ENCODE peak calls at places on chromosomes 3 and 15, in eight cellular contexts. A, K, G, S, X, D, R and O are unnamed samples.

GRCh38 chr3:51620543-51620942 is 50.5 kb upstream of the TEX264 start:
- DNase-seq in A (no peak), K (peak), G (peak), S (no peak), X (no peak), D (no peak), R (no peak), O (no peak)

GRCh38 chr3:148924572-148924971 is 59.5 kb downstream of the CPA3 start:
- DNase-seq in A (no peak), K (peak), G (peak), S (no peak), X (no peak), D (no peak), R (no peak), O (no peak)

GRCh38 chr15:47787875-47788274 is 70.6 kb downstream of the SEMA6D start:
- DNase-seq in A (no peak), K (no peak), G (no peak), S (no peak), X (no peak), D (no peak), R (no peak), O (no peak)

GRCh38 chr15:93029613-93030429 is 59.2 kb downstream of the RGMA start:
- DNase-seq in A (no peak), K (peak), G (peak), S (no peak), X (no peak), D (no peak), R (peak), O (peak)

GRCh38 chr3:52314495-52314894 is 1.6 kb upstream of the DNAH1 start:
- DNase-seq in A (no peak), K (peak), G (peak), S (no peak), X (no peak), D (no peak), R (no peak), O (no peak)

GRCh38 chr15:98257290-98257689 is 296.8 kb downstream of the ARRDC4 start:
- DNase-seq in A (no peak), K (no peak), G (no peak), S (no peak), X (no peak), D (no peak), R (no peak), O (no peak)

GRCh38 chr3:124804875-124805274 is 74.6 kb downstream of the UMPS start:
- DNase-seq in A (no peak), K (no peak), G (no peak), S (no peak), X (no peak), D (no peak), R (no peak), O (no peak)

GRCh38 chr3:112407214-112407887 is 74.4 kb downstream of the CD200 start:
- DNase-seq in A (no peak), K (no peak), G (no peak), S (no peak), X (no peak), D (peak), R (no peak), O (no peak)

GRCh38 chr3:50503504-50503903 is at the start of gene CACNA2D2:
- DNase-seq in A (no peak), K (no peak), G (no peak), S (peak), X (peak), D (no peak), R (no peak), O (no peak)

GRCh38 chr15:48467801-48468200 is 136.6 kb downstream of the DUT start:
- DNase-seq in A (no peak), K (no peak), G (no peak), S (no peak), X (no peak), D (no peak), R (no peak), O (no peak)

GRCh38 chr15:75723171-75723846 is 10.7 kb upstream of the CSPG4 start:
- DNase-seq in A (no peak), K (no peak), G (no peak), S (no peak), X (no peak), D (no peak), R (no peak), O (no peak)

GRCh38 chr3:127184870-127185216 is 8.1 kb upstream of the PRR23E start:
- DNase-seq in A (no peak), K (no peak), G (no peak), S (peak), X (no peak), D (no peak), R (no peak), O (peak)

GRCh38 chr15:57651445-57651844 is 55.1 kb upstream of the POLR2M start:
- DNase-seq in A (no peak), K (no peak), G (no peak), S (no peak), X (no peak), D (no peak), R (no peak), O (no peak)

GRCh38 chr3:99505646-99506269 is 132.6 kb upstream of the COL8A1 start:
- DNase-seq in A (no peak), K (peak), G (peak), S (no peak), X (no peak), D (peak), R (peak), O (peak)

GRCh38 chr3:42539871-42540714 is 37.6 kb downstream of the VIPR1 start:
- DNase-seq in A (peak), K (peak), G (peak), S (peak), X (peak), D (no peak), R (peak), O (peak)

GRCh38 chr15:66145242-66146182 is 108.0 kb downstream of the MEGF11 start:
- DNase-seq in A (no peak), K (no peak), G (no peak), S (no peak), X (no peak), D (no peak), R (no peak), O (no peak)

GRCh38 chr3:101781166-101781565 is 2.2 kb downstream of the NXPE3 start:
- DNase-seq in A (no peak), K (peak), G (peak), S (no peak), X (no peak), D (no peak), R (no peak), O (no peak)

GRCh38 chr3:29759443-29760033 is 478.7 kb downstream of the RBMS3 start:
- DNase-seq in A (no peak), K (peak), G (peak), S (no peak), X (no peak), D (no peak), R (peak), O (no peak)

GRCh38 chr3:59273976-59274375 is 224.2 kb upstream of the CFAP20DC start:
- DNase-seq in A (no peak), K (peak), G (peak), S (no peak), X (no peak), D (no peak), R (no peak), O (no peak)

GRCh38 chr3:113507501-113508067 is 7.4 kb downstream of the SPICE1 start:
- DNase-seq in A (no peak), K (no peak), G (no peak), S (no peak), X (no peak), D (no peak), R (no peak), O (no peak)

GRCh38 chr15:69414702-69415161 is 583 bp downstream of the KIF23 start:
- DNase-seq in A (peak), K (peak), G (peak), S (no peak), X (no peak), D (no peak), R (peak), O (peak)

GRCh38 chr15:87873501-87873900 is 383.0 kb downstream of the NTRK3 start:
- DNase-seq in A (no peak), K (no peak), G (peak), S (no peak), X (no peak), D (no peak), R (peak), O (no peak)

GRCh38 chr15:29835301-29835700 is 13.0 kb upstream of the TJP1 start:
- DNase-seq in A (no peak), K (no peak), G (peak), S (no peak), X (no peak), D (no peak), R (peak), O (no peak)

GRCh38 chr3:172557515-172558220 is 34.4 kb upstream of the TNFSF10 start:
- DNase-seq in A (no peak), K (peak), G (peak), S (no peak), X (no peak), D (no peak), R (peak), O (no peak)

GRCh38 chr15:69034352-69034751 is 19.9 kb downstream of the NOX5 start:
- DNase-seq in A (no peak), K (peak), G (peak), S (no peak), X (no peak), D (no peak), R (peak), O (no peak)

GRCh38 chr3:196546537-196546936 is 21.8 kb downstream of the WDR53 start:
- DNase-seq in A (no peak), K (no peak), G (no peak), S (no peak), X (no peak), D (no peak), R (no peak), O (no peak)

GRCh38 chr3:159775372-159775961 is 213.2 kb upstream of the IL12A start:
- DNase-seq in A (no peak), K (peak), G (peak), S (no peak), X (no peak), D (no peak), R (peak), O (no peak)

GRCh38 chr3:71176366-71176765 is 407.2 kb downstream of the FOXP1 start:
- DNase-seq in A (peak), K (no peak), G (no peak), S (no peak), X (no peak), D (no peak), R (no peak), O (no peak)
- TF ChIP-seq CTCF in A (no peak), K (no peak), G (no peak), S (no peak), X (no peak), D (no peak), R (no peak), O (no peak)

GRCh38 chr3:31687020-31687802 is 154.5 kb downstream of the STT3B start:
- DNase-seq in A (no peak), K (no peak), G (no peak), S (no peak), X (peak), D (no peak), R (no peak), O (no peak)
- TF ChIP-seq CTCF in A (peak), K (no peak), G (no peak), S (peak), X (no peak), D (no peak), R (no peak), O (no peak)

DNA sequence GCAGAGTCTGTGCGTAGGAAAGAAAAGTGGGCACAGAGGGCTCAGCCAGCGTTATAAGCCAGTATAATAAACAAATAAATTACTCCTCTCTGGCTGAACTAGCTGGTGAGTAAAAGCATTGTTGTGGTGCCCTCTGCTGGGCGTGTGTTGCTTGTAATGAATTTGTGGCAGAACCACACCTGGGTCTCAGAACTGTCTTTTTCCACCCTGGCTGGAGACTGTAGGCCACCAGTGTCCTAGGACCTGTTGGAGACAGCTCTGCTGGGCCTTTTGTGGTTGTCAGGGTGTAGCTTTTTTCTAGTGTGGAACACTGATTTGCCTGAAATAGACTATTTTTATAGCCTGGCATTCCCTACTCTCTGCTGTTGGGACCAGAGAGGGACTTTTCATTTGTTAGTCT is 130.5 kb upstream of the EIF1B start:
- DNase-seq in A (peak), K (peak), G (peak), S (peak), X (peak), D (no peak), R (peak), O (peak)
- TF ChIP-seq CTCF in A (peak), K (peak), G (peak), S (peak), X (peak), D (peak), R (peak), O (peak)

DNA sequence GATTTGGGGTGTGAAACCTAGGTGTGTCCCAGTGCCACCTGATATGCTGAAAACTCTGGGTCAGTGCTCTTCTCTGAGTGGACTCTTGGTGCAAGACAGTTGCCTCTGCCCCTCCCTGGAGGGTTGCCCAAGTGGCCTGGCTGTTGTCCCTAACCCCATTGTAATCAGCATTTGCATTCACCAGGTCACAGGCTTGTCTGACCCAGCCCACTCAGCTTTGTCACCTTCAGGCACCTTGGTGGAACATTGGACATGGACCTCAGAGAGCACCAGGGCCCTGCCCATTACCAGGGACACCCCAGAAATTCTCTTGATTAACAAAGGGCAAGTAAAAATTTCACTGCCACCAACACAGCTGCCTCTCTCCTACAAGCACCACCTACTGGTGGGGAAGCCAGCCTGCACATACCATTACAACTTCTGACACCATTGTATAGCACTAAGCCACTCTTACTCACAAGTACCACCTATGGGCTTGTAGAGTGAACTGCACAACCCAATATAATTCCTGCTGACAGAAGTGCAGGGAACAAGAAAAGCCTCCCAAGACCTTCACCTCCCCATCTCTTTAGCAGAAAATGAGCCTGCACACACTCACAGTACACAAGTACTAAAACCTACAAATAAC is 324.6 kb downstream of the EPHA6 start:
- DNase-seq in A (peak), K (peak), G (no peak), S (no peak), X (no peak), D (no peak), R (peak), O (no peak)
- TF ChIP-seq CTCF in A (peak), K (no peak), G (no peak), S (no peak), X (no peak), D (peak), R (peak), O (no peak)

GRCh38 chr3:77065750-77066149 is 25.9 kb downstream of the ROBO2 start:
- DNase-seq in A (no peak), K (no peak), G (no peak), S (no peak), X (no peak), D (no peak), R (no peak), O (no peak)

GRCh38 chr3:77071806-77072205 is 31.9 kb downstream of the ROBO2 start:
- DNase-seq in A (no peak), K (no peak), G (no peak), S (no peak), X (no peak), D (no peak), R (no peak), O (no peak)

GRCh38 chr3:77068808-77069207 is 28.9 kb downstream of the ROBO2 start:
- DNase-seq in A (no peak), K (no peak), G (no peak), S (no peak), X (no peak), D (no peak), R (no peak), O (no peak)

GRCh38 chr3:77071364-77071763 is 31.5 kb downstream of the ROBO2 start:
- DNase-seq in A (no peak), K (no peak), G (no peak), S (no peak), X (no peak), D (no peak), R (no peak), O (no peak)

DNA sequence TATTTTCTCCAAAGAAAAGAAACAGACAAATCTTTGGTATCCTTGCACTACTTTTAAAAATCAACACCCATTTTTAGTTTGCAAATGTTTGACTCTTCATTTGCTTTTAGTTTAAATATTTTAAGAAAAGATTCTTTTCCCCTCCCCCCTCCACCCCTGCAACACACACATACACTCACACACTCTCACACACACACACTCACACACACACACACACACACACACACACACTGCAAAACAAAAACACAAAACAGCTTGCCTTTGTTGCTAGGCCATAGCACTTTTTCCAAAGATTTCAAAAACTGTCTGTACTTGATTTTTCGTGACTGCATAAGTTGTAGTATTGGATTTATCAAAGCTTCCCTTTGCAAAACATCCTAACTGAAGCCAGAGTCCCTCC is 26.9 kb downstream of the ROBO2 start:
- DNase-seq in A (no peak), K (no peak), G (no peak), S (no peak), X (no peak), D (no peak), R (no peak), O (no peak)
- TF ChIP-seq CTCF in A (no peak), K (no peak), G (no peak), S (no peak), X (no peak), D (no peak), R (no peak), O (no peak)

GRCh38 chr3:141542989-141543388 is 56.2 kb downstream of the RASA2 start:
- DNase-seq in A (no peak), K (no peak), G (no peak), S (no peak), X (no peak), D (no peak), R (no peak), O (no peak)
- TF ChIP-seq CTCF in A (peak), K (no peak), G (no peak), S (no peak), X (no peak), D (no peak), R (no peak), O (no peak)

GRCh38 chr3:94303897-94304296 is 241.0 kb downstream of the NSUN3 start:
- DNase-seq in A (no peak), K (no peak), G (peak), S (no peak), X (no peak), D (no peak), R (peak), O (no peak)
- TF ChIP-seq CTCF in A (peak), K (no peak), G (peak), S (no peak), X (no peak), D (no peak), R (no peak), O (no peak)

DNA sequence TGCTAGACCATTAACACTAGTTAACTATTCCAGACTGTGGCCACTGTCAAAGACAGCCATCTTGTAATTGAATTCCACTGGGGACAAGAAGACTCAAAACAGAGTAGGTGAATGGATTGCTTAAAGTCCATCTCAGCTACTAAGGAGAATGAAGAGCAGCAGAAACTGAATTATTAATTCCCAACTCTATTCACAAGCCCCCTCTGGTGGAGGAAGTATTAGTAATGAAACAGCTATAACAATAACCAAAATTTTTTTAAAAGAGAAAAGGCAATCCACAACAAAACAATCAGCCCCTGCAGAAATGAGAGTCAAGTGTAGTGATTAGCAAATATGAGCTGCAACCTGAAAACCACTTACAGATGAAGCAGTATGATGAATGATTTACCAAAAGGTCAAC is 302.8 kb downstream of the FHIT start:
- DNase-seq in A (no peak), K (peak), G (peak), S (no peak), X (no peak), D (no peak), R (peak), O (no peak)
- TF ChIP-seq CTCF in A (peak), K (peak), G (no peak), S (no peak), X (no peak), D (no peak), R (peak), O (no peak)

DNA sequence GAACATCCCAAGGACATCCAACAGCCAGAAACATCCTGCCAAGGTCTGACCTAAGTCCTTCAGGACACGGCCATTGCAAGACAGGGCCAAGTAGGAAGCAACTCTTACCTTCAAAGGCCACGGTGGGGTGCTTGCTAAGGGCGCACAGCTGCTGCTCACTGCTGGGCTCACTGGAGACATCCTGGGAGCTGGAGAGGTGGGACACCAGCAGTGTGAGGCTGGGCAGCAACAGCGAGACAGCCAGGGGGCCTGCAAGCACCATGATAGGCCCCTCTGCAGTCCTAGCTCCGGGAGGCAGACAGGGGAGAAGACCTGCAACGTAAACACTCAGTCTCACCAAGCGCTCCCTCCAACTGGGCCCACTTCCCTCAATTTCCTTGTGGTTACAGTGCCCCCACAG is 79.2 kb downstream of the SEMA5B start:
- DNase-seq in A (peak), K (no peak), G (no peak), S (no peak), X (no peak), D (no peak), R (no peak), O (no peak)
- TF ChIP-seq CTCF in A (peak), K (no peak), G (no peak), S (no peak), X (no peak), D (no peak), R (no peak), O (no peak)